ENCODE peak calls at places on chromosomes 13 and 19, in eight cellular contexts. W is NCI-H510A treated with DMSO at 0.1 percent for 48 hours; R is NCI-H1105; G is GM23338; D is HCT116; A is stimulated activated CD8-positive, alpha-beta memory T cell treated with anti-CD3 and anti-CD28 coated beads, Interleukin-7, amount 100 ng/mL, for 48 hours; K is NCI-H82; B is activated T-helper 1 cell treated with Interleukin-2 at 50 U/mL for 16 hours. I is an unnamed sample.

GRCh38 chr13:29810145-29810742 is 40.2 kb downstream of the UBL3 start:
- DNase-seq in K (no peak), D (no peak), B (no peak), A (no peak), G (no peak), R (no peak), W (no peak), I (no peak)

GRCh38 chr19:23470873-23471555 is 75.7 kb upstream of the ZNF91 start:
- DNase-seq in D (no peak), W (no peak), B (no peak), G (peak), A (no peak), R (no peak), K (no peak), I (no peak)

GRCh38 chr19:34217952-34218817 is 36.2 kb upstream of the GARRE1 start:
- DNase-seq in D (no peak), R (peak), A (peak), W (peak), K (no peak), G (no peak), B (peak), I (peak)

GRCh38 chr13:59834801-59835200 is 328.9 kb downstream of the DIAPH3 start:
- DNase-seq in B (no peak), G (no peak), W (no peak), K (no peak), D (no peak), R (no peak), A (no peak), I (peak)

GRCh38 chr13:37313383-37313782 is 207.9 kb upstream of the CSNK1A1L start:
- DNase-seq in G (no peak), R (no peak), B (no peak), A (no peak), W (no peak), D (no peak), K (no peak), I (no peak)

GRCh38 chr13:32246468-32246867 is 68.7 kb downstream of the ZAR1L start:
- DNase-seq in B (no peak), D (peak), K (peak), A (peak), G (peak), W (peak), R (no peak), I (peak)

GRCh38 chr13:84543976-84544375 is 661.7 kb upstream of the SLITRK1 start:
- DNase-seq in G (no peak), B (no peak), A (no peak), K (no peak), W (no peak), R (no peak), D (no peak), I (no peak)

GRCh38 chr13:102317593-102317992 is 84.3 kb downstream of the FGF14 start:
- DNase-seq in G (no peak), K (no peak), A (no peak), D (no peak), R (no peak), B (no peak), W (no peak), I (peak)

GRCh38 chr13:91406619-91407018 is 8.2 kb downstream of the GPC5 start:
- DNase-seq in D (peak), A (no peak), K (peak), R (peak), B (no peak), G (peak), W (peak), I (peak)

GRCh38 chr13:97849305-97849704 is 104.2 kb upstream of the IPO5 start:
- DNase-seq in G (peak), K (peak), R (no peak), B (no peak), D (peak), W (peak), A (no peak), I (peak)

GRCh38 chr19:56601375-56601774 is 6.3 kb downstream of the ZNF71 start:
- DNase-seq in D (no peak), G (no peak), W (no peak), A (no peak), R (no peak), K (no peak), B (no peak), I (peak)